ENCODE peak calls at places on chromosomes 2 and 18, in five cellular contexts. One of them, this sample, is unnamed.

GRCh38 chr2:226794077-226794670 is 5.4 kb downstream of the IRS1 start:
- DNase-seq in HCT116: no peak
- DNase-seq in mammary epithelial cell: no peak
- DNase-seq in OCI-LY7: no peak
- DNase-seq in fibroblast of lung: peak; percentile 38
- DNase-seq in this sample: no peak

GRCh38 chr18:8615397-8616025 is 6.3 kb downstream of the RAB12 start:
- DNase-seq in HCT116: no peak
- DNase-seq in mammary epithelial cell: peak; percentile 87
- DNase-seq in OCI-LY7: no peak
- DNase-seq in fibroblast of lung: peak; percentile 95
- DNase-seq in this sample: peak; percentile 92

GRCh38 chr2:107160831-107161230 is 274.9 kb upstream of the ST6GAL2 start:
- DNase-seq in HCT116: no peak
- DNase-seq in mammary epithelial cell: no peak
- DNase-seq in OCI-LY7: no peak
- DNase-seq in fibroblast of lung: no peak
- DNase-seq in this sample: no peak

GRCh38 chr2:83665894-83666293 is 793.2 kb downstream of the SUCLG1 start:
- DNase-seq in HCT116: no peak
- DNase-seq in mammary epithelial cell: no peak
- DNase-seq in OCI-LY7: no peak
- DNase-seq in fibroblast of lung: peak; percentile 0
- DNase-seq in this sample: peak; percentile 79

GRCh38 chr18:76274470-76275289 is 220.4 kb downstream of the ZNF516 start:
- DNase-seq in HCT116: peak; percentile 22
- DNase-seq in mammary epithelial cell: no peak
- DNase-seq in OCI-LY7: peak; percentile 8
- DNase-seq in fibroblast of lung: no peak
- DNase-seq in this sample: peak; percentile 8

GRCh38 chr18:52222211-52222610 is 117.8 kb upstream of the DCC start:
- DNase-seq in HCT116: no peak
- DNase-seq in mammary epithelial cell: no peak
- DNase-seq in OCI-LY7: no peak
- DNase-seq in fibroblast of lung: no peak
- DNase-seq in this sample: no peak

GRCh38 chr2:105756435-105756834 is 11.7 kb downstream of the NCK2 start:
- DNase-seq in HCT116: no peak
- DNase-seq in mammary epithelial cell: no peak
- DNase-seq in OCI-LY7: no peak
- DNase-seq in fibroblast of lung: no peak
- DNase-seq in this sample: no peak

GRCh38 chr2:208135794-208136369 is 6.3 kb upstream of the CRYGC start:
- DNase-seq in HCT116: no peak
- DNase-seq in mammary epithelial cell: no peak
- DNase-seq in OCI-LY7: no peak
- DNase-seq in fibroblast of lung: peak; percentile 59
- DNase-seq in this sample: no peak

GRCh38 chr18:903703-904102 is 968 bp upstream of the ADCYAP1 start:
- DNase-seq in HCT116: no peak
- DNase-seq in mammary epithelial cell: peak; percentile 33
- DNase-seq in OCI-LY7: no peak
- DNase-seq in fibroblast of lung: peak; percentile 49
- DNase-seq in this sample: peak; percentile 57

GRCh38 chr2:17614174-17614573 is 73.7 kb downstream of the VSNL1 start:
- DNase-seq in HCT116: no peak
- DNase-seq in mammary epithelial cell: no peak
- DNase-seq in OCI-LY7: no peak
- DNase-seq in fibroblast of lung: no peak
- DNase-seq in this sample: no peak

GRCh38 chr2:102506743-102507142 is 33.7 kb downstream of the SLC9A4 start:
- DNase-seq in HCT116: no peak
- DNase-seq in mammary epithelial cell: no peak
- DNase-seq in OCI-LY7: no peak
- DNase-seq in fibroblast of lung: no peak
- DNase-seq in this sample: no peak

GRCh38 chr2:164069542-164069941 is 333.7 kb upstream of the FIGN start:
- DNase-seq in HCT116: no peak
- DNase-seq in mammary epithelial cell: no peak
- DNase-seq in OCI-LY7: no peak
- DNase-seq in fibroblast of lung: no peak
- DNase-seq in this sample: no peak

GRCh38 chr18:79803611-79804051 is 5.9 kb downstream of the KCNG2 start:
- DNase-seq in HCT116: no peak
- DNase-seq in mammary epithelial cell: no peak
- DNase-seq in OCI-LY7: no peak
- DNase-seq in fibroblast of lung: no peak
- DNase-seq in this sample: no peak

GRCh38 chr18:9475643-9476580 is 599 bp downstream of the RALBP1 start:
- DNase-seq in HCT116: no peak
- DNase-seq in mammary epithelial cell: peak; percentile 37
- DNase-seq in OCI-LY7: peak; percentile 69
- DNase-seq in fibroblast of lung: peak; percentile 38
- DNase-seq in this sample: peak; percentile 33

GRCh38 chr2:233823731-233824121 is 30.6 kb downstream of the HJURP start:
- DNase-seq in HCT116: no peak
- DNase-seq in mammary epithelial cell: no peak
- DNase-seq in OCI-LY7: no peak
- DNase-seq in fibroblast of lung: no peak
- DNase-seq in this sample: no peak

GRCh38 chr2:20382965-20383800 is 32.5 kb upstream of the PUM2 start:
- DNase-seq in HCT116: no peak
- DNase-seq in mammary epithelial cell: peak; percentile 92
- DNase-seq in OCI-LY7: no peak
- DNase-seq in fibroblast of lung: peak; percentile 55
- DNase-seq in this sample: peak; percentile 89

GRCh38 chr2:20384949-20385348 is 34.3 kb upstream of the PUM2 start:
- DNase-seq in HCT116: no peak
- DNase-seq in mammary epithelial cell: no peak
- DNase-seq in OCI-LY7: no peak
- DNase-seq in fibroblast of lung: no peak
- DNase-seq in this sample: no peak

GRCh38 chr2:20378891-20379519 is 28.4 kb upstream of the PUM2 start:
- DNase-seq in HCT116: peak; percentile 38
- DNase-seq in mammary epithelial cell: peak; percentile 74
- DNase-seq in OCI-LY7: no peak
- DNase-seq in fibroblast of lung: peak; percentile 80
- DNase-seq in this sample: peak; percentile 73

GRCh38 chr2:20378341-20378740 is 27.7 kb upstream of the PUM2 start:
- DNase-seq in HCT116: no peak
- DNase-seq in mammary epithelial cell: no peak
- DNase-seq in OCI-LY7: no peak
- DNase-seq in fibroblast of lung: no peak
- DNase-seq in this sample: no peak

DNA sequence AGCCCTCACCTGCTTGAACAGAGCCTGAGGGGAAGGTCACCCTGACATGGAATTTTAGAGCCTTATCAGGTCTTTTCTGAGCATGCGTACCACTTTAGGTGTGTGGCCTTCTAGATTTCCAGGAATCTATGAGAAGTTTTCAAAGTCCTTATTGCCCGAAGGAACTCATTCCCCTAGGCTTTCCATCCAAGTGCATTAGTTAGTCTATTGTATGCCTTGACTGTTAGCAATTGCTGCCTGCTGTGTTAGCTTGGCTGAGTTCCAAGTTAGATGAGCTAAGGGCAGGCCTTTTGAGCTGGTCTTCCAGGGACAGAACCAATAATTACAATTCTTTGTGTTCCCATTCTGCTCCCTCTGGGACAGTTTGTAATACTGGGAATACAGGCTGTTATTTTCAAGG is 30.8 kb upstream of the PUM2 start:
- DNase-seq in HCT116: no peak
- DNase-seq in mammary epithelial cell: peak; percentile 36
- DNase-seq in OCI-LY7: no peak
- DNase-seq in fibroblast of lung: peak; percentile 42
- DNase-seq in this sample: peak; percentile 12
- H3K4me2 ChIP-seq in HCT116: no peak overlapping the region
- H3K4me2 ChIP-seq in mammary epithelial cell: no peak overlapping the region
- H3K4me2 ChIP-seq in OCI-LY7: no peak overlapping the region
- H3K4me2 ChIP-seq in fibroblast of lung: no peak overlapping the region
- H3K4me2 ChIP-seq in this sample: no peak overlapping the region

GRCh38 chr18:31219395-31219794 is 56.7 kb upstream of the DSC1 start:
- DNase-seq in HCT116: no peak
- DNase-seq in mammary epithelial cell: no peak
- DNase-seq in OCI-LY7: no peak
- DNase-seq in fibroblast of lung: no peak
- DNase-seq in this sample: no peak
- H3K4me2 ChIP-seq in HCT116: no peak overlapping the region
- H3K4me2 ChIP-seq in mammary epithelial cell: no peak overlapping the region
- H3K4me2 ChIP-seq in OCI-LY7: no peak overlapping the region
- H3K4me2 ChIP-seq in fibroblast of lung: no peak overlapping the region
- H3K4me2 ChIP-seq in this sample: no peak overlapping the region

GRCh38 chr2:205496777-205497176 is 185.5 kb upstream of the NRP2 start:
- DNase-seq in HCT116: no peak
- DNase-seq in mammary epithelial cell: no peak
- DNase-seq in OCI-LY7: no peak
- DNase-seq in fibroblast of lung: peak; percentile 80
- DNase-seq in this sample: no peak
- H3K4me2 ChIP-seq in HCT116: no peak overlapping the region
- H3K4me2 ChIP-seq in mammary epithelial cell: no peak overlapping the region
- H3K4me2 ChIP-seq in OCI-LY7: no peak overlapping the region
- H3K4me2 ChIP-seq in fibroblast of lung: no peak overlapping the region
- H3K4me2 ChIP-seq in this sample: no peak overlapping the region

GRCh38 chr2:111054791-111055627 is 65.7 kb upstream of the BCL2L11 start:
- DNase-seq in HCT116: no peak
- DNase-seq in mammary epithelial cell: no peak
- DNase-seq in OCI-LY7: peak; percentile 40
- DNase-seq in fibroblast of lung: peak; percentile 15
- DNase-seq in this sample: no peak

GRCh38 chr2:111052621-111053020 is 68.1 kb upstream of the BCL2L11 start:
- DNase-seq in HCT116: no peak
- DNase-seq in mammary epithelial cell: no peak
- DNase-seq in OCI-LY7: no peak
- DNase-seq in fibroblast of lung: no peak
- DNase-seq in this sample: no peak

GRCh38 chr2:111055735-111056134 is 65.0 kb upstream of the BCL2L11 start:
- DNase-seq in HCT116: no peak
- DNase-seq in mammary epithelial cell: no peak
- DNase-seq in OCI-LY7: no peak
- DNase-seq in fibroblast of lung: no peak
- DNase-seq in this sample: no peak

GRCh38 chr2:111053266-111053665 is 67.4 kb upstream of the BCL2L11 start:
- DNase-seq in HCT116: no peak
- DNase-seq in mammary epithelial cell: no peak
- DNase-seq in OCI-LY7: no peak
- DNase-seq in fibroblast of lung: no peak
- DNase-seq in this sample: no peak

DNA sequence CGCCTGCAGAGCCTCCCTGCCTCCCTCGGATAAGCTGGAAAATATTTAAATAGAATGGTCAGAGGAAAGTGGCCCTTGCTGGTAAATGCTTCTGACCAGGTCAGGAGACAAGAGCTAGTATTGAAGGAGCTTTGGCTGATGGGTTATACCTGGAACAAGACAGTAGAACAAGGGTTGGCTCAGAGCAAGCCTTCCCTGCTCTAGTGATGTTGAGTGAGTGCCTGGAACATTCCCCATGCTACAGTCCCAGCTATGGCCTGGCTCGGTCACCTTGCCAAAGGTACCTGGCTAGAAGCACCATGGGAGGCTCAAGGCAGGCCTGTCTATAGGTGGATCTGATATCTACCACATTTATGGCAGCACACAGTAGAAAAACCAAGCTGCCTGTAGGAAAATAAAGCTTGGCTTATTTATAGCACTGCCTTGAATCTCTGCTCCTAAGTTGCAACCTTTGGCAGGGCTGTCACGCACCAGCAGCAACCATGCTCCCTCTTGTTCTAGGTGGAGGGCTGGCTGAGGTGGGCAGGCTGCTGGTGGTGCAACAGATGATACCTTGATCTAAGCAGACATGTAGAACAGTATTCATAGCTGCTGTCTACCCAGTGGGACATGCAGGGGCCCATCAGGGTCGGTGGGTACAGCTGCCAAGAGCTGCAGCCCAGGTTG is 66.8 kb upstream of the BCL2L11 start:
- DNase-seq in HCT116: no peak
- DNase-seq in mammary epithelial cell: no peak
- DNase-seq in OCI-LY7: no peak
- DNase-seq in fibroblast of lung: no peak
- DNase-seq in this sample: no peak
- H3K4me2 ChIP-seq in HCT116: no peak overlapping the region
- H3K4me2 ChIP-seq in mammary epithelial cell: no peak overlapping the region
- H3K4me2 ChIP-seq in OCI-LY7: peak overlapping the region; percentile 80
- H3K4me2 ChIP-seq in fibroblast of lung: no peak overlapping the region
- H3K4me2 ChIP-seq in this sample: no peak overlapping the region

DNA sequence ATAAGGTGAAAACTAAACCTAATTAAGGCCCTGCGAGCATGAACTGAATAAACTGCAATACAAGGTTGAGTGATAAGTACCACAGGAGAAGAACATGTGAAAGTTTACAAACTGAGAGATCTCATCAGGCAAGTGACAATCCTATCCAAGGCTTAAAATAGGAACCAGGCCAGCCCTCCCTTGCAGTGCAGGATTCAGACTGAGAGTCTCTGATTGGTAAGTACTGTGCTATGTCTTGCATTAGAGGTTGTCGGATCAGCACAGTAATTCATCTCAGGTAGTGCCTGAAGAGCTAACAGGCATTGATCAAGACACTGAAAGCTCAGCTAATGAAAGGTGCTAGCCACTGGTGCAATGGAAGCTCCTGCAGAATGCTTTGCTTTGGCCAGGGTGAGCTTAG is 801.7 kb upstream of the ID2 start:
- DNase-seq in HCT116: no peak
- DNase-seq in mammary epithelial cell: no peak
- DNase-seq in OCI-LY7: no peak
- DNase-seq in fibroblast of lung: no peak
- DNase-seq in this sample: no peak
- H3K4me2 ChIP-seq in HCT116: no peak overlapping the region
- H3K4me2 ChIP-seq in mammary epithelial cell: no peak overlapping the region
- H3K4me2 ChIP-seq in OCI-LY7: no peak overlapping the region
- H3K4me2 ChIP-seq in fibroblast of lung: no peak overlapping the region
- H3K4me2 ChIP-seq in this sample: no peak overlapping the region